ENCODE peak calls at places on chromosomes 7 and 10, in nine cellular contexts. I is DMS 273 treated with DMSO at 0.1 percent for 48 hours; Q is fibroblast of lung; A is stimulated activated CD8-positive, alpha-beta memory T cell treated with anti-CD3 and anti-CD28 coated beads, Interleukin-2, amount 100 ng/mL, for 1 hour; H is CD4-positive, alpha-beta memory T cell; Z is T47D; B is EH; L is thoracic aorta; M is NCI-H2107. P is an unnamed sample.

GRCh38 chr10:105279101-105279500 is 638.0 kb downstream of the SORCS3 start:
- DNase-seq in I (no peak), Q (no peak), A (no peak), H (no peak), Z (no peak), B (no peak), L (no peak), M (no peak), P (no peak)

GRCh38 chr10:34219860-34220518 is 595.1 kb downstream of the PARD3 start:
- DNase-seq in I (no peak), Q (no peak), A (no peak), H (no peak), Z (no peak), B (no peak), L (no peak), M (no peak), P (no peak)

GRCh38 chr10:72068901-72069446 is 19.4 kb downstream of the SPOCK2 start:
- DNase-seq in I (peak; percentile 10), Q (no peak), A (no peak), H (no peak), Z (no peak), B (no peak), L (no peak), M (no peak), P (no peak)

GRCh38 chr10:48970046-48970445 is 30.4 kb upstream of the LRRC18 start:
- DNase-seq in I (no peak), Q (no peak), A (no peak), H (no peak), Z (no peak), B (no peak), L (no peak), M (no peak), P (no peak)

GRCh38 chr10:30701471-30702173 is 72.1 kb upstream of the LYZL2 start:
- DNase-seq in I (no peak), Q (peak; percentile 57), A (peak; percentile 44), H (peak; percentile 75), Z (no peak), B (peak; percentile 73), L (no peak), M (no peak), P (no peak)

GRCh38 chr7:116675812-116676355 is 3.9 kb downstream of the MET start:
- DNase-seq in I (no peak), Q (no peak), A (no peak), H (no peak), Z (no peak), B (no peak), L (no peak), M (no peak), P (no peak)

GRCh38 chr7:30789334-30789711 is 18.1 kb downstream of the MINDY4 start:
- DNase-seq in I (no peak), Q (peak; percentile 82), A (no peak), H (no peak), Z (no peak), B (peak; percentile 90), L (no peak), M (no peak), P (no peak)

GRCh38 chr7:43501881-43502280 is 81.0 kb upstream of the STK17A start:
- DNase-seq in I (no peak), Q (peak; percentile 47), A (no peak), H (no peak), Z (no peak), B (peak; percentile 80), L (no peak), M (no peak), P (no peak)

GRCh38 chr7:72217151-72217550 is 195.0 kb downstream of the CALN1 start:
- DNase-seq in I (no peak), Q (no peak), A (no peak), H (no peak), Z (no peak), B (no peak), L (no peak), M (no peak), P (no peak)

GRCh38 chr10:115861864-115862263 is 411.1 kb downstream of the GFRA1 start:
- DNase-seq in I (no peak), Q (peak; percentile 19), A (no peak), H (no peak), Z (no peak), B (peak; percentile 53), L (no peak), M (no peak), P (no peak)

GRCh38 chr7:122652851-122653250 is 46.1 kb downstream of the RNF133 start:
- DNase-seq in I (no peak), Q (no peak), A (no peak), H (no peak), Z (no peak), B (no peak), L (no peak), M (no peak), P (peak; percentile 25)

GRCh38 chr10:78263521-78263988 is 229.9 kb downstream of the RPS24 start:
- DNase-seq in I (no peak), Q (no peak), A (no peak), H (no peak), Z (no peak), B (peak; percentile 94), L (no peak), M (no peak), P (no peak)